ENCODE peak calls at places on chromosomes 16 and 17, in seven cellular contexts. P, G, N, H, C, W and R are unnamed samples.

GRCh38 chr17:48246623-48247022 is 139.1 kb downstream of the SNX11 start:
- DNase-seq in C (no peak), N (no peak), H (no peak), G (no peak), P (no peak), W (no peak), R (no peak)

GRCh38 chr17:17387017-17387416 is 83.8 kb downstream of the NT5M start:
- DNase-seq in C (no peak), H (no peak), N (no peak), G (no peak), W (no peak), P (no peak), R (no peak)

GRCh38 chr17:65530985-65531507 is 30.4 kb downstream of the AXIN2 start:
- DNase-seq in N (no peak), C (no peak), G (peak), W (no peak), P (no peak), H (no peak), R (no peak)

GRCh38 chr16:11539635-11540034 is 47.1 kb downstream of the LITAF start:
- DNase-seq in H (no peak), P (no peak), G (no peak), W (no peak), N (no peak), C (no peak), R (no peak)

GRCh38 chr16:3305109-3306068 is at the start of the genes TIGD7 and ZNF75A:
- DNase-seq in P (peak), G (peak), W (peak), N (peak), C (peak), H (peak), R (peak)

GRCh38 chr16:51553910-51554309 is 402.8 kb upstream of the SALL1 start:
- DNase-seq in H (no peak), C (no peak), W (no peak), G (no peak), N (no peak), P (no peak), R (no peak)

GRCh38 chr17:80970044-80970761 is 21.4 kb upstream of the CHMP6 start:
- DNase-seq in G (no peak), N (peak), P (peak), C (no peak), H (peak), W (peak), R (peak)

GRCh38 chr17:60154616-60155426 is 5.0 kb downstream of the CA4 start:
- DNase-seq in P (peak), C (no peak), H (no peak), W (no peak), N (no peak), G (no peak), R (no peak)

GRCh38 chr17:72075995-72076677 is 44.7 kb upstream of the SOX9 start:
- DNase-seq in C (no peak), G (no peak), H (no peak), P (no peak), W (no peak), N (no peak), R (no peak)